ENCODE peak calls at places on chromosome 13, in five cellular contexts. One of them, this sample, is unnamed.

GRCh38 chr13:65889368-65889767 is 1340.8 kb downstream of the PCDH9 start:
- DNase-seq in retinal pigment epithelial cell: no peak
- DNase-seq in EL: peak; percentile 24
- DNase-seq in stimulated activated CD4-positive, alpha-beta T cell treated with anti-CD3 and anti-CD28 coated beads, TNF-alpha, amount 100 ng/mL, for 48 hours: no peak
- DNase-seq in Peyer's patch: no peak
- DNase-seq in this sample: no peak

GRCh38 chr13:98998831-98999634 is 21.2 kb upstream of the DOCK9 start:
- DNase-seq in retinal pigment epithelial cell: no peak
- DNase-seq in EL: peak; percentile 44
- DNase-seq in stimulated activated CD4-positive, alpha-beta T cell treated with anti-CD3 and anti-CD28 coated beads, TNF-alpha, amount 100 ng/mL, for 48 hours: no peak
- DNase-seq in Peyer's patch: no peak
- DNase-seq in this sample: no peak

GRCh38 chr13:45048890-45049407 is 59.6 kb downstream of the GPALPP1 start:
- DNase-seq in retinal pigment epithelial cell: no peak
- DNase-seq in EL: no peak
- DNase-seq in stimulated activated CD4-positive, alpha-beta T cell treated with anti-CD3 and anti-CD28 coated beads, TNF-alpha, amount 100 ng/mL, for 48 hours: no peak
- DNase-seq in Peyer's patch: no peak
- DNase-seq in this sample: no peak

GRCh38 chr13:79448413-79448812 is 32.5 kb upstream of the NDFIP2 start:
- DNase-seq in retinal pigment epithelial cell: no peak
- DNase-seq in EL: no peak
- DNase-seq in stimulated activated CD4-positive, alpha-beta T cell treated with anti-CD3 and anti-CD28 coated beads, TNF-alpha, amount 100 ng/mL, for 48 hours: no peak
- DNase-seq in Peyer's patch: no peak
- DNase-seq in this sample: peak; percentile 94

GRCh38 chr13:26707122-26708006 is 53.2 kb downstream of the GPR12 start:
- DNase-seq in retinal pigment epithelial cell: no peak
- DNase-seq in EL: peak; percentile 49
- DNase-seq in stimulated activated CD4-positive, alpha-beta T cell treated with anti-CD3 and anti-CD28 coated beads, TNF-alpha, amount 100 ng/mL, for 48 hours: no peak
- DNase-seq in Peyer's patch: no peak
- DNase-seq in this sample: peak; percentile 23

GRCh38 chr13:32414580-32414979 is 13.3 kb downstream of the N4BP2L1 start:
- DNase-seq in retinal pigment epithelial cell: no peak
- DNase-seq in EL: no peak
- DNase-seq in stimulated activated CD4-positive, alpha-beta T cell treated with anti-CD3 and anti-CD28 coated beads, TNF-alpha, amount 100 ng/mL, for 48 hours: no peak
- DNase-seq in Peyer's patch: no peak
- DNase-seq in this sample: no peak

GRCh38 chr13:46202956-46203355 is 8.8 kb upstream of the LRRC63 start:
- DNase-seq in retinal pigment epithelial cell: no peak
- DNase-seq in EL: no peak
- DNase-seq in stimulated activated CD4-positive, alpha-beta T cell treated with anti-CD3 and anti-CD28 coated beads, TNF-alpha, amount 100 ng/mL, for 48 hours: no peak
- DNase-seq in Peyer's patch: no peak
- DNase-seq in this sample: no peak

GRCh38 chr13:106636492-106636891 is 68.6 kb upstream of the ARGLU1 start:
- DNase-seq in retinal pigment epithelial cell: no peak
- DNase-seq in EL: no peak
- DNase-seq in stimulated activated CD4-positive, alpha-beta T cell treated with anti-CD3 and anti-CD28 coated beads, TNF-alpha, amount 100 ng/mL, for 48 hours: no peak
- DNase-seq in Peyer's patch: no peak
- DNase-seq in this sample: no peak

GRCh38 chr13:109874921-109875454 is 88.6 kb upstream of the IRS2 start:
- DNase-seq in retinal pigment epithelial cell: peak; percentile 71
- DNase-seq in EL: peak; percentile 41
- DNase-seq in stimulated activated CD4-positive, alpha-beta T cell treated with anti-CD3 and anti-CD28 coated beads, TNF-alpha, amount 100 ng/mL, for 48 hours: no peak
- DNase-seq in Peyer's patch: no peak
- DNase-seq in this sample: no peak

GRCh38 chr13:99287544-99287943 is 19.7 kb downstream of the GPR183 start:
- DNase-seq in retinal pigment epithelial cell: no peak
- DNase-seq in EL: no peak
- DNase-seq in stimulated activated CD4-positive, alpha-beta T cell treated with anti-CD3 and anti-CD28 coated beads, TNF-alpha, amount 100 ng/mL, for 48 hours: no peak
- DNase-seq in Peyer's patch: no peak
- DNase-seq in this sample: no peak

GRCh38 chr13:51935326-51936171 is 73.8 kb downstream of the CCDC70 start:
- DNase-seq in retinal pigment epithelial cell: no peak
- DNase-seq in EL: peak; percentile 15
- DNase-seq in stimulated activated CD4-positive, alpha-beta T cell treated with anti-CD3 and anti-CD28 coated beads, TNF-alpha, amount 100 ng/mL, for 48 hours: no peak
- DNase-seq in Peyer's patch: no peak
- DNase-seq in this sample: no peak

GRCh38 chr13:75813323-75813722 is 177.2 kb downstream of the LMO7 start:
- DNase-seq in retinal pigment epithelial cell: no peak
- DNase-seq in EL: no peak
- DNase-seq in stimulated activated CD4-positive, alpha-beta T cell treated with anti-CD3 and anti-CD28 coated beads, TNF-alpha, amount 100 ng/mL, for 48 hours: no peak
- DNase-seq in Peyer's patch: no peak
- DNase-seq in this sample: no peak

GRCh38 chr13:78317030-78317429 is 286.3 kb downstream of the POU4F1 start:
- DNase-seq in retinal pigment epithelial cell: no peak
- DNase-seq in EL: no peak
- DNase-seq in stimulated activated CD4-positive, alpha-beta T cell treated with anti-CD3 and anti-CD28 coated beads, TNF-alpha, amount 100 ng/mL, for 48 hours: no peak
- DNase-seq in Peyer's patch: no peak
- DNase-seq in this sample: no peak

GRCh38 chr13:36804588-36804987 is 14.4 kb upstream of the RFXAP start:
- DNase-seq in retinal pigment epithelial cell: no peak
- DNase-seq in EL: no peak
- DNase-seq in stimulated activated CD4-positive, alpha-beta T cell treated with anti-CD3 and anti-CD28 coated beads, TNF-alpha, amount 100 ng/mL, for 48 hours: no peak
- DNase-seq in Peyer's patch: no peak
- DNase-seq in this sample: no peak

GRCh38 chr13:84649853-84650252 is 767.6 kb upstream of the SLITRK1 start:
- DNase-seq in retinal pigment epithelial cell: no peak
- DNase-seq in EL: peak; percentile 73
- DNase-seq in stimulated activated CD4-positive, alpha-beta T cell treated with anti-CD3 and anti-CD28 coated beads, TNF-alpha, amount 100 ng/mL, for 48 hours: no peak
- DNase-seq in Peyer's patch: no peak
- DNase-seq in this sample: no peak

GRCh38 chr13:20717581-20718542 is 14.4 kb downstream of the IL17D start:
- DNase-seq in retinal pigment epithelial cell: no peak
- DNase-seq in EL: no peak
- DNase-seq in stimulated activated CD4-positive, alpha-beta T cell treated with anti-CD3 and anti-CD28 coated beads, TNF-alpha, amount 100 ng/mL, for 48 hours: no peak
- DNase-seq in Peyer's patch: no peak
- DNase-seq in this sample: no peak

GRCh38 chr13:71217827-71218226 is 649.2 kb downstream of the DACH1 start:
- DNase-seq in retinal pigment epithelial cell: no peak
- DNase-seq in EL: no peak
- DNase-seq in stimulated activated CD4-positive, alpha-beta T cell treated with anti-CD3 and anti-CD28 coated beads, TNF-alpha, amount 100 ng/mL, for 48 hours: no peak
- DNase-seq in Peyer's patch: no peak
- DNase-seq in this sample: no peak

GRCh38 chr13:50928609-50929274 is 19.2 kb downstream of the RNASEH2B start:
- DNase-seq in retinal pigment epithelial cell: no peak
- DNase-seq in EL: no peak
- DNase-seq in stimulated activated CD4-positive, alpha-beta T cell treated with anti-CD3 and anti-CD28 coated beads, TNF-alpha, amount 100 ng/mL, for 48 hours: no peak
- DNase-seq in Peyer's patch: no peak
- DNase-seq in this sample: peak; percentile 94

GRCh38 chr13:76813874-76814273 is 72.3 kb downstream of the KCTD12 start:
- DNase-seq in retinal pigment epithelial cell: no peak
- DNase-seq in EL: no peak
- DNase-seq in stimulated activated CD4-positive, alpha-beta T cell treated with anti-CD3 and anti-CD28 coated beads, TNF-alpha, amount 100 ng/mL, for 48 hours: no peak
- DNase-seq in Peyer's patch: no peak
- DNase-seq in this sample: peak; percentile 20

GRCh38 chr13:87954116-87954515 is 282.9 kb downstream of the SLITRK5 start:
- DNase-seq in retinal pigment epithelial cell: no peak
- DNase-seq in EL: peak; percentile 0
- DNase-seq in stimulated activated CD4-positive, alpha-beta T cell treated with anti-CD3 and anti-CD28 coated beads, TNF-alpha, amount 100 ng/mL, for 48 hours: no peak
- DNase-seq in Peyer's patch: no peak
- DNase-seq in this sample: no peak

GRCh38 chr13:59178344-59178743 is 985.4 kb downstream of the DIAPH3 start:
- DNase-seq in retinal pigment epithelial cell: no peak
- DNase-seq in EL: no peak
- DNase-seq in stimulated activated CD4-positive, alpha-beta T cell treated with anti-CD3 and anti-CD28 coated beads, TNF-alpha, amount 100 ng/mL, for 48 hours: no peak
- DNase-seq in Peyer's patch: no peak
- DNase-seq in this sample: no peak

GRCh38 chr13:42971670-42972355 is 20.2 kb downstream of the EPSTI1 start:
- DNase-seq in retinal pigment epithelial cell: no peak
- DNase-seq in EL: no peak
- DNase-seq in stimulated activated CD4-positive, alpha-beta T cell treated with anti-CD3 and anti-CD28 coated beads, TNF-alpha, amount 100 ng/mL, for 48 hours: no peak
- DNase-seq in Peyer's patch: no peak
- DNase-seq in this sample: no peak

GRCh38 chr13:108155185-108156106 is 59.9 kb downstream of the LIG4 start:
- DNase-seq in retinal pigment epithelial cell: peak; percentile 25
- DNase-seq in EL: peak; percentile 23
- DNase-seq in stimulated activated CD4-positive, alpha-beta T cell treated with anti-CD3 and anti-CD28 coated beads, TNF-alpha, amount 100 ng/mL, for 48 hours: peak; percentile 24
- DNase-seq in Peyer's patch: peak; percentile 46
- DNase-seq in this sample: no peak

GRCh38 chr13:37488682-37489081 is 109.9 kb downstream of the POSTN start:
- DNase-seq in retinal pigment epithelial cell: no peak
- DNase-seq in EL: peak; percentile 45
- DNase-seq in stimulated activated CD4-positive, alpha-beta T cell treated with anti-CD3 and anti-CD28 coated beads, TNF-alpha, amount 100 ng/mL, for 48 hours: no peak
- DNase-seq in Peyer's patch: no peak
- DNase-seq in this sample: no peak

GRCh38 chr13:81051873-81052272 is 710.9 kb upstream of the SPRY2 start:
- DNase-seq in retinal pigment epithelial cell: no peak
- DNase-seq in EL: no peak
- DNase-seq in stimulated activated CD4-positive, alpha-beta T cell treated with anti-CD3 and anti-CD28 coated beads, TNF-alpha, amount 100 ng/mL, for 48 hours: no peak
- DNase-seq in Peyer's patch: no peak
- DNase-seq in this sample: no peak

GRCh38 chr13:99941086-99941485 is 30.5 kb downstream of the ZIC5 start:
- DNase-seq in retinal pigment epithelial cell: no peak
- DNase-seq in EL: no peak
- DNase-seq in stimulated activated CD4-positive, alpha-beta T cell treated with anti-CD3 and anti-CD28 coated beads, TNF-alpha, amount 100 ng/mL, for 48 hours: no peak
- DNase-seq in Peyer's patch: no peak
- DNase-seq in this sample: no peak

GRCh38 chr13:44172411-44172810 is 201.2 kb upstream of the SERP2 start:
- DNase-seq in retinal pigment epithelial cell: no peak
- DNase-seq in EL: peak; percentile 5
- DNase-seq in stimulated activated CD4-positive, alpha-beta T cell treated with anti-CD3 and anti-CD28 coated beads, TNF-alpha, amount 100 ng/mL, for 48 hours: no peak
- DNase-seq in Peyer's patch: no peak
- DNase-seq in this sample: no peak

GRCh38 chr13:34155931-34156607 is 338.1 kb downstream of the RFC3 start:
- DNase-seq in retinal pigment epithelial cell: peak; percentile 95
- DNase-seq in EL: peak; percentile 81
- DNase-seq in stimulated activated CD4-positive, alpha-beta T cell treated with anti-CD3 and anti-CD28 coated beads, TNF-alpha, amount 100 ng/mL, for 48 hours: no peak
- DNase-seq in Peyer's patch: no peak
- DNase-seq in this sample: no peak

GRCh38 chr13:59946924-59947323 is 216.8 kb downstream of the DIAPH3 start:
- DNase-seq in retinal pigment epithelial cell: peak; percentile 84
- DNase-seq in EL: peak; percentile 40
- DNase-seq in stimulated activated CD4-positive, alpha-beta T cell treated with anti-CD3 and anti-CD28 coated beads, TNF-alpha, amount 100 ng/mL, for 48 hours: no peak
- DNase-seq in Peyer's patch: no peak
- DNase-seq in this sample: no peak

GRCh38 chr13:33322474-33322827 is 36.9 kb upstream of the STARD13 start:
- DNase-seq in retinal pigment epithelial cell: no peak
- DNase-seq in EL: peak; percentile 85
- DNase-seq in stimulated activated CD4-positive, alpha-beta T cell treated with anti-CD3 and anti-CD28 coated beads, TNF-alpha, amount 100 ng/mL, for 48 hours: no peak
- DNase-seq in Peyer's patch: no peak
- DNase-seq in this sample: no peak

GRCh38 chr13:44854264-44855060 is 134.8 kb downstream of the NUFIP1 start:
- DNase-seq in retinal pigment epithelial cell: no peak
- DNase-seq in EL: no peak
- DNase-seq in stimulated activated CD4-positive, alpha-beta T cell treated with anti-CD3 and anti-CD28 coated beads, TNF-alpha, amount 100 ng/mL, for 48 hours: no peak
- DNase-seq in Peyer's patch: no peak
- DNase-seq in this sample: no peak

GRCh38 chr13:110841846-110842245 is 73.0 kb downstream of the ANKRD10 start:
- DNase-seq in retinal pigment epithelial cell: no peak
- DNase-seq in EL: peak; percentile 72
- DNase-seq in stimulated activated CD4-positive, alpha-beta T cell treated with anti-CD3 and anti-CD28 coated beads, TNF-alpha, amount 100 ng/mL, for 48 hours: no peak
- DNase-seq in Peyer's patch: no peak
- DNase-seq in this sample: no peak

GRCh38 chr13:29959086-29959485 is 108.7 kb upstream of the UBL3 start:
- DNase-seq in retinal pigment epithelial cell: no peak
- DNase-seq in EL: no peak
- DNase-seq in stimulated activated CD4-positive, alpha-beta T cell treated with anti-CD3 and anti-CD28 coated beads, TNF-alpha, amount 100 ng/mL, for 48 hours: no peak
- DNase-seq in Peyer's patch: no peak
- DNase-seq in this sample: no peak

GRCh38 chr13:73647417-73647816 is 486.8 kb downstream of the KLF12 start:
- DNase-seq in retinal pigment epithelial cell: no peak
- DNase-seq in EL: no peak
- DNase-seq in stimulated activated CD4-positive, alpha-beta T cell treated with anti-CD3 and anti-CD28 coated beads, TNF-alpha, amount 100 ng/mL, for 48 hours: no peak
- DNase-seq in Peyer's patch: no peak
- DNase-seq in this sample: no peak

GRCh38 chr13:99653526-99653925 is 152.3 kb downstream of the TM9SF2 start:
- DNase-seq in retinal pigment epithelial cell: no peak
- DNase-seq in EL: no peak
- DNase-seq in stimulated activated CD4-positive, alpha-beta T cell treated with anti-CD3 and anti-CD28 coated beads, TNF-alpha, amount 100 ng/mL, for 48 hours: no peak
- DNase-seq in Peyer's patch: no peak
- DNase-seq in this sample: no peak